ENCODE peak calls at places on chromosomes 4 and X, in five cellular contexts. V is GM12878, H is NT2/D1, R is HepG2, C is H1. O is an unnamed sample.

GRCh38 chr4:1975880-1976279 is 32.9 kb downstream of the NELFA start:
- DNase-seq in H (no peak), R (no peak), C (no peak), V (no peak), O (no peak)

GRCh38 chr4:3858765-3859388 is 92.7 kb downstream of the ADRA2C start:
- DNase-seq in C (no peak), H (no peak), R (no peak), V (no peak), O (no peak)

GRCh38 chrX:131477498-131477897 is 66.4 kb upstream of the OR13H1 start:
- DNase-seq in C (peak), V (no peak), R (no peak), H (peak), O (no peak)

GRCh38 chr4:13989496-13989895 is 362.0 kb upstream of the BOD1L1 start:
- DNase-seq in R (no peak), V (no peak), H (no peak), C (no peak), O (no peak)

GRCh38 chr4:140095694-140096482 is 58.1 kb downstream of the MAML3 start:
- DNase-seq in C (no peak), V (no peak), H (no peak), R (no peak), O (no peak)

GRCh38 chrX:112651766-112652165 is 28.0 kb downstream of the LHFPL1 start:
- DNase-seq in V (no peak), H (no peak), C (no peak), R (no peak), O (no peak)

GRCh38 chr4:105182211-105182610 is 35.5 kb downstream of the TET2 start:
- DNase-seq in R (no peak), H (no peak), C (no peak), V (no peak), O (no peak)

GRCh38 chr4:73388887-73389286 is 15.2 kb upstream of the ALB start:
- DNase-seq in R (peak), C (no peak), H (no peak), V (no peak), O (no peak)

GRCh38 chr4:98613453-98614075 is 44.8 kb downstream of the TSPAN5 start:
- DNase-seq in C (no peak), H (no peak), R (no peak), V (no peak), O (no peak)

GRCh38 chr4:159547645-159548308 is 444.9 kb downstream of the RAPGEF2 start:
- DNase-seq in V (no peak), R (no peak), H (no peak), C (no peak), O (no peak)

GRCh38 chr4:48205092-48205491 is 64.5 kb downstream of the TEC start:
- DNase-seq in R (no peak), V (no peak), C (no peak), H (no peak), O (no peak)

GRCh38 chrX:133590703-133591505 is 175.6 kb upstream of the GPC4 start:
- DNase-seq in R (no peak), C (no peak), H (no peak), V (no peak), O (no peak)

GRCh38 chrX:15790766-15791380 is 589 bp downstream of the ZRSR2 start:
- DNase-seq in V (peak), R (no peak), H (no peak), C (no peak), O (no peak)

GRCh38 chrX:115713465-115713864 is 152.5 kb downstream of the PLS3 start:
- DNase-seq in C (no peak), R (no peak), H (no peak), V (no peak), O (no peak)

GRCh38 chr4:2163311-2163821 is 78.6 kb downstream of the HAUS3 start:
- DNase-seq in R (no peak), V (no peak), H (no peak), C (no peak), O (no peak)

GRCh38 chr4:116272336-116272735 is 813.0 kb downstream of the TRAM1L1 start:
- DNase-seq in H (no peak), C (no peak), V (no peak), R (no peak), O (no peak)

GRCh38 chrX:155213731-155214130 is 2.5 kb upstream of the VBP1 start:
- DNase-seq in H (no peak), R (no peak), V (no peak), C (no peak), O (no peak)

GRCh38 chrX:155218777-155219176 is 2.5 kb downstream of the VBP1 start:
- DNase-seq in V (no peak), C (no peak), R (no peak), H (no peak), O (no peak)

GRCh38 chrX:155216179-155216939 is at the start of gene VBP1:
- DNase-seq in C (peak), H (peak), R (peak), V (peak), O (peak)

GRCh38 chrX:155216940-155217450 is 735 bp downstream of the VBP1 start:
- DNase-seq in C (no peak), V (peak), R (no peak), H (no peak), O (peak)

DNA sequence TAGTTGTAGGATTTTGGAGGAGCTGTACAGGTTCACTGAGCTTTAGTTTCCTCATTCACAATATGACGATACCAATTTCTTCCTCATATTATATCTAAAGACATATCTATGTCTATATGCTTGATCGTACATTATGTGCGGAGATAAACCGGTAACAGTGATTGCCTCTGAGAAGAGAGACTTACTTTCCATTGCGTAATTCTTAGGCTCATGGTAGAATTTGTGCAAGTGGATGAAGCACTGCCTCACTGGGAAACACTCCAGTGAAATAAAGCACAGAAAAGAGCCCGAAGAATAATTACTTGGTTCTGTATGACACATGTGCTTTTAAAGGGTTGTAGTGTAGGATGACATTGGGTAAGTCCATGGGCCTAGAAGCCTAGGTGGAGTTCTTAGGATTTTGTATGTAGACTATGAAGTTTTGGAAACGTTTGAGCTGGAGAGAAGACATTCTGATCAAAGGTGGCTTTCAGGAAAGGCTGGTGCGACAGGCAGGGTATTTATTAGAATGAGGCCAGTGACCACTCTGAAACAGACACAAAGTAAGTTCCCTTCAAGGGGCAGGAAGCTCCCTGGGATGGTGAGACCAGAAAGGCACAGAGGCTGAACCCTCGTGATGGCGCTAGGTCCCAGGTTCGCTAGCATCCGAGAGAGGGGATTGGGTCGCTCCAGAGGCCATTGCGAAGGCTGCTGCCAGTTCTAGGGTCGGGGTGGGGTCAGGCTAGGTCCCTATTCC is 649 bp upstream of the VBP1 start:
- DNase-seq in C (no peak), R (no peak), V (no peak), H (no peak), O (no peak)
- TF ChIP-seq SUZ12 in C (no peak), R (no peak), V (no peak), H (no peak), O (no peak)

GRCh38 chr4:186724861-186725419 is 1.3 kb upstream of the FAT1 start:
- DNase-seq in H (no peak), R (no peak), C (no peak), V (no peak), O (no peak)
- TF ChIP-seq SUZ12 in H (no peak), R (no peak), C (no peak), V (no peak), O (no peak)

DNA sequence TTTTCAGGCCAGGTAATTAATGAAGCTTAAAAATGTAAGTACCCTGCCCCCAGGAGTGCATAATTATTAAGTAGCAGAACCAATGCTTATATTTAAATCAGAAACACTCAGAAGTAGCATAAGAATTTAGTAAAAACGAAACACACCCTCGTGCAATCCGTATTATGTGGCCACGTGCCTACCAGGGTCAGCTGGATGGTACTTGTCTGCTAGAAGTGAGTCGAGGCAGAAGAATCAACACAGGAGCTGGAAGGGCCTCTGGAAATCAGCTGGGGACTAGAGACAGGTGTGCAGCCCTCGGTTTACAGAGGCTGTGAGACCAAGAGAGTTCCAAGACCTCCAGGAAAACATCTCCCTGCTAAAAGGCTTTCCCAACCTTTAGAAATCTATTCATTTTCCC is 559 bp upstream of the FAM47E start:
- DNase-seq in R (no peak), C (no peak), H (no peak), V (no peak), O (no peak)
- TF ChIP-seq SUZ12 in R (no peak), C (no peak), H (no peak), V (no peak), O (no peak)

DNA sequence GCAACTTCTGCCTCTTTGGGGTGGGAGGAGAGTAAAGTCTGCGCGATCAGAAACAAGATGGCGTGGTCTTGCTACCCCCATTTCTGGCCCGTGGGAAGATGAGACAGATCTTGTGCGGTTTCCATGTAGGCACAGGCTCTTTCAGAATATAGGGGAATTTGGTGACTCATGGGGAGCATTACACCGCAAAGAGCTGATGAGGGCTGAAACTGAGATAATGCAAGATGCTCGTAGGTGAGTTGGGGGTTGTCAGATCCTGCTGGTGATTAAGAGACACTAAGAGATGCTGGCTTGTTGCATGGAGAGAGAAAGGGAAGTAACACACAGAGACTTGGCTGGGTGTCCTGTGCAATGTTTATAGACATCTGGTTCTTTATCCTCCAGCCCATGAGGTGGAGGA is 1.5 kb downstream of the EVC start:
- DNase-seq in R (no peak), V (peak), H (no peak), C (no peak), O (no peak)
- TF ChIP-seq SUZ12 in R (no peak), V (no peak), H (no peak), C (no peak), O (no peak)

DNA sequence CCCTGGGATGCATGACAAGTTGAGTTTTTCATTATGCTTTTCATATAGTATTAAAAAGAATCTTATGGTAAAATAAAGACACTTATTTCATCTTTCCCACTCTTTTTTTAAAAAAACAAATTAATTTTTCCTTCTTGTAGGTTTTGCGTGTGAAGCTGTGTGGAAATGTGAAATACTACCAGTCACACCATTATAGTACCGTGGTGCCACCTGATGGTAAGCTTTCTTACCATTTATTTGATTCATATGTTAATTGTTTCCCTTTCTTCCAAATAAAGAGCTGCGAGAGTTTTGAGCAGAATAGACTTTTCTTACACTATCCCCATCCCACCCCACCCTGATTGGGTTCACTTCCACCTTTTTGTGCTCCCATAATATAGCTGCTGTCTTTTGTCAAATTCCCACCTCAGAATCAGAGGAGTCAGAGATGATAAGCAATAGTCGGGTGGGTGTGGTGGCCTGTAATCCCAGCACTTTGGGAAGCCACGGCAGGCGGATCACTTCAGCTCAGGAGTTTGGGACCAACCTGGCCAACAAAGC is 44.3 kb downstream of the CASP6 start:
- DNase-seq in R (no peak), C (no peak), H (no peak), V (no peak), O (no peak)
- TF ChIP-seq SUZ12 in R (no peak), C (no peak), H (no peak), V (no peak), O (no peak)

DNA sequence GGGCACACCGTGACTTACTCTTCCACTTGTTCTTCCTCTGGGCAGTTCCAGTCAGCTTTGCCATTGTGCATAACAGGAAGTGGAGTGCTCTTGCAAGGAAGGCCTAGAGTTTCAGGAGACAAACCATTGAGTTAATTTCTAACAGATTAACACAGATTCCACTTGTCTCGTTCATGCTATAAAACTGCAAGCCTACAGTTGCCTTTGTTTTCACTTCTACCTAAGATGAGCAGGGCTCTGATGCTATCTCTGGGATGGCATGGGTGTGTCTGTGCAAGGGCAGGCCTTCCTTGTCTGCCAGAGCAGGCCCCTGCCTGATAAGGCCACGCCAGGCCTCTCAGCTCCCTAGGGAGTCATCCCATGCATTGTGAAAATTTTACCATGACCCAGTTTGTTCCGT is 67.7 kb upstream of the PGRMC2 start:
- DNase-seq in C (no peak), H (no peak), R (no peak), V (no peak), O (no peak)
- TF ChIP-seq SUZ12 in C (no peak), H (no peak), R (no peak), V (no peak), O (no peak)

DNA sequence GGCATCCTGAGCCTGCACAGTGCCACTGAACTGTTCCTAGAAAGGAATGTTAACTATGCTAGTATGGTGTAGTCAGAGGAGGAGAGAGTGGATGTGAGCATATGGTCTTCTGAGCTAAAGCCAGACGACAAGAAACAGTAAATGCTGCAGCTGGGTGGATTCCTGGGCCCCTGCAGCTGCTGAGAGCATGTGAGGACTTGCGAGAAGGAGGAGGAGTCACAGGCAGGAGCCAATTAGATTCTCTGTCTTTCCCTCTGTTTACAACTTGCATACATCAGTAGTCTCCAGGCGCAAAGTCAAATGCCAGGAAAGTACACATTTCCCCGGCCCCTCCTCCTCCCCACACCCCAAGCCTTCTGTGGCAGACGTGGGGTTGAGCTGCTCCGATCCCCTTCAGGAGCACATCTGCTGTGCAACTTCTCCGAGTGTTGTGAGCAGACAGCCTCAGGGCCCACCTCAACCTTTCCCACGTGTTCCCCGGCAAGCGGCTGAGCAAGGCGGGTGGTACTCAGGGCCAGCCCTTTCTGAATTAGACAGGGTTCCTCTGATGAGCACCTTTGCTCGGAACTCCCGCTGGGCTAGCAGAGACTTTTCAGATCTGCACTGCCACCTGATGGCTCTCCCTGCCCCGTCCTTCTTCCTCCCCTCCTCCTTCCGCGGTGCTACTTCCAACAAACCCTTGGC is 108.7 kb upstream of the ATP6AP2 start:
- DNase-seq in H (peak), C (no peak), R (peak), V (peak), O (peak)
- TF ChIP-seq SUZ12 in H (no peak), C (no peak), R (no peak), V (no peak), O (no peak)